ENCODE peak calls at places on chromosomes 12 and 14, in six cellular contexts. Q is OCI-M1, B is GM04504, N is mesendoderm, X is epithelial cell of esophagus, Z is GM10248. A is an unnamed sample.

GRCh38 chr14:93090826-93091583 is 24.7 kb downstream of the ITPK1 start:
- DNase-seq in X (no peak), B (no peak), Z (no peak), Q (no peak), N (no peak), A (no peak)

GRCh38 chr14:72796935-72797334 is 97.0 kb downstream of the DPF3 start:
- DNase-seq in B (no peak), N (peak; percentile 43), Q (no peak), Z (no peak), X (no peak), A (no peak)

GRCh38 chr12:53999596-54000104 is 311 bp upstream of the HOXC9 start:
- DNase-seq in X (peak; percentile 60), Q (no peak), B (no peak), N (no peak), Z (no peak), A (no peak)

GRCh38 chr12:120077260-120077659 is 39.3 kb downstream of the RAB35 start:
- DNase-seq in Z (no peak), B (no peak), N (no peak), Q (no peak), X (no peak), A (no peak)

GRCh38 chr12:133156125-133156690 is 25.1 kb upstream of the ZNF268 start:
- DNase-seq in Q (no peak), X (no peak), Z (no peak), B (no peak), N (peak; percentile 35), A (no peak)

GRCh38 chr12:120903382-120903817 is 758 bp downstream of the SPPL3 start:
- DNase-seq in Q (peak; percentile 55), X (peak; percentile 54), N (peak; percentile 27), B (no peak), Z (peak; percentile 80), A (peak; percentile 80)

GRCh38 chr12:48104531-48104930 is 1.3 kb downstream of the SENP1 start:
- DNase-seq in N (peak; percentile 21), Q (peak; percentile 43), X (peak; percentile 68), B (no peak), Z (no peak), A (no peak)

GRCh38 chr12:12813120-12814101 is at the start of gene DDX47:
- DNase-seq in B (peak; percentile 75), X (peak; percentile 94), Q (peak; percentile 97), N (peak; percentile 96), Z (peak; percentile 92), A (peak; percentile 84)

GRCh38 chr14:102314242-102315011 is 5.1 kb upstream of the ZNF839 start:
- DNase-seq in X (peak; percentile 81), Q (peak; percentile 80), Z (peak; percentile 83), B (peak; percentile 58), N (peak; percentile 80), A (peak; percentile 82)

GRCh38 chr14:101121399-101122113 is 218.0 kb upstream of the RTL1 start:
- DNase-seq in B (no peak), X (no peak), N (no peak), Z (no peak), Q (no peak), A (no peak)

GRCh38 chr14:34676516-34677211 is 37.7 kb downstream of the CFL2 start:
- DNase-seq in B (no peak), N (no peak), Z (no peak), Q (no peak), X (no peak), A (no peak)

GRCh38 chr12:96422192-96422591 is 22.0 kb upstream of the CDK17 start:
- DNase-seq in Q (no peak), B (no peak), X (no peak), Z (no peak), N (no peak), A (no peak)

GRCh38 chr14:77965919-77966435 is 166.1 kb downstream of the ADCK1 start:
- DNase-seq in N (peak; percentile 66), Z (peak; percentile 51), X (peak; percentile 37), Q (peak; percentile 32), B (peak; percentile 2), A (peak; percentile 62)

GRCh38 chr14:99707921-99708320 is 23.8 kb downstream of the CYP46A1 start:
- DNase-seq in B (no peak), X (no peak), N (no peak), Z (no peak), Q (no peak), A (no peak)

GRCh38 chr14:102206901-102207300 is 67.2 kb downstream of the WDR20 start:
- DNase-seq in Q (no peak), N (no peak), B (no peak), Z (no peak), X (no peak), A (no peak)

GRCh38 chr14:69376439-69376838 is 21.7 kb downstream of the ERH start:
- DNase-seq in B (no peak), N (no peak), Q (no peak), X (peak; percentile 94), Z (no peak), A (no peak)

GRCh38 chr12:121441555-121441954 is 41.6 kb downstream of the RNF34 start:
- DNase-seq in Z (no peak), Q (peak; percentile 6), B (no peak), X (no peak), N (peak; percentile 22), A (no peak)

GRCh38 chr14:92154283-92154942 is 32.6 kb downstream of the CPSF2 start:
- DNase-seq in B (no peak), X (no peak), Z (no peak), Q (no peak), N (no peak), A (no peak)

GRCh38 chr14:104378636-104379225 is 200.8 kb upstream of the C14orf180 start:
- DNase-seq in B (no peak), N (no peak), X (no peak), Z (no peak), Q (no peak), A (no peak)

GRCh38 chr12:3752096-3752709 is 706 bp downstream of the CRACR2A start:
- DNase-seq in Q (peak; percentile 62), B (no peak), Z (peak; percentile 87), N (peak; percentile 35), X (no peak), A (peak; percentile 87)

GRCh38 chr12:109494348-109494881 is 17.0 kb downstream of the UBE3B start:
- DNase-seq in X (no peak), Z (no peak), Q (no peak), N (no peak), B (no peak), A (no peak)

GRCh38 chr12:12282761-12283160 is 15.9 kb upstream of the LRP6 start:
- DNase-seq in Z (no peak), X (peak; percentile 54), B (no peak), Q (no peak), N (peak; percentile 44), A (no peak)

GRCh38 chr12:28497889-28498411 is 307.7 kb downstream of the CCDC91 start:
- DNase-seq in Z (peak; percentile 8), N (no peak), Q (no peak), B (no peak), X (peak; percentile 81), A (peak; percentile 19)

GRCh38 chr12:54868690-54869089 is 14.4 kb downstream of the MUCL1 start:
- DNase-seq in X (no peak), Z (no peak), Q (no peak), N (no peak), B (no peak), A (no peak)

GRCh38 chr12:41531147-41531829 is 343.2 kb downstream of the PDZRN4 start:
- DNase-seq in Z (no peak), B (no peak), N (no peak), X (no peak), Q (no peak), A (no peak)

GRCh38 chr14:78022059-78022458 is 148.1 kb upstream of the NRXN3 start:
- DNase-seq in B (peak; percentile 24), N (peak; percentile 91), Z (peak; percentile 45), X (peak; percentile 75), Q (peak; percentile 84), A (peak; percentile 63)

GRCh38 chr14:30691751-30692398 is 69.8 kb downstream of the SCFD1 start:
- DNase-seq in B (no peak), X (no peak), Q (no peak), N (no peak), Z (no peak), A (no peak)

GRCh38 chr12:88247241-88247643 is 105.1 kb downstream of the TMTC3 start:
- DNase-seq in Q (peak; percentile 64), B (peak; percentile 58), Z (no peak), X (peak; percentile 54), N (no peak), A (no peak)

GRCh38 chr12:38528527-38528926 is 212.0 kb downstream of the ALG10B start:
- DNase-seq in B (no peak), N (no peak), X (no peak), Z (no peak), Q (no peak), A (no peak)

GRCh38 chr12:75908961-75909699 is 122.4 kb downstream of the PHLDA1 start:
- DNase-seq in Z (no peak), B (peak; percentile 67), N (no peak), X (peak; percentile 33), Q (no peak), A (no peak)

GRCh38 chr12:97112161-97112560 is 205.1 kb downstream of the NEDD1 start:
- DNase-seq in X (no peak), Z (no peak), B (no peak), N (no peak), Q (no peak), A (no peak)

GRCh38 chr14:83004456-83005006 is 1470.9 kb upstream of the SEL1L start:
- DNase-seq in B (no peak), X (no peak), N (peak; percentile 60), Z (no peak), Q (no peak), A (no peak)

GRCh38 chr12:33832900-33833299 is 189.4 kb upstream of the ALG10 start:
- DNase-seq in N (no peak), Z (no peak), X (no peak), B (no peak), Q (peak; percentile 4), A (no peak)

GRCh38 chr12:15892645-15893259 is 10.6 kb downstream of the STRAP start:
- DNase-seq in X (no peak), N (no peak), Q (no peak), B (no peak), Z (no peak), A (no peak)

GRCh38 chr14:105426416-105427130 is 6.9 kb downstream of the MTA1 start:
- DNase-seq in N (no peak), B (no peak), Q (no peak), X (no peak), Z (no peak), A (no peak)

GRCh38 chr14:76350671-76351070 is 25.3 kb upstream of the ESRRB start:
- DNase-seq in B (no peak), X (no peak), Q (no peak), N (no peak), Z (no peak), A (no peak)

A was measured in GM20000.